ENCODE peak calls at places on chromosomes 6 and 20, in five cellular contexts. H is HCT116; K is ascending aorta; M is CD4-positive, alpha-beta T cell; O is heart right ventricle. S is an unnamed sample.

GRCh38 chr6:156182356-156182755 is 594.8 kb upstream of the ARID1B start:
- DNase-seq in O (no peak), H (no peak), K (no peak), M (no peak), S (no peak)

GRCh38 chr20:6877633-6878032 is 110.1 kb downstream of the BMP2 start:
- DNase-seq in M (no peak), K (no peak), O (no peak), H (no peak), S (no peak)

GRCh38 chr6:39806277-39806676 is 14.1 kb downstream of the DAAM2 start:
- DNase-seq in K (no peak), O (no peak), H (no peak), M (no peak), S (no peak)

GRCh38 chr20:14919473-14920157 is 582.2 kb upstream of the FLRT3 start:
- DNase-seq in K (no peak), M (no peak), H (peak), O (no peak), S (peak)

GRCh38 chr6:103456652-103457051 is 1403.1 kb downstream of the HACE1 start:
- DNase-seq in M (no peak), O (no peak), K (no peak), H (no peak), S (no peak)

GRCh38 chr6:1091905-1092304 is 220.0 kb upstream of the FOXQ1 start:
- DNase-seq in M (no peak), O (no peak), H (no peak), K (no peak), S (no peak)

GRCh38 chr6:150939399-150939798 is 73.9 kb downstream of the MTHFD1L start:
- DNase-seq in M (no peak), K (no peak), O (no peak), H (no peak), S (no peak)

GRCh38 chr20:4729265-4729664 is 7.6 kb downstream of the PRND start:
- DNase-seq in O (no peak), H (no peak), M (no peak), K (no peak), S (no peak)

GRCh38 chr6:106908386-106908840 is 66.1 kb downstream of the CD24 start:
- DNase-seq in K (no peak), O (no peak), H (no peak), M (no peak), S (peak)

GRCh38 chr6:15439410-15440022 is 193.6 kb downstream of the JARID2 start:
- DNase-seq in K (no peak), M (no peak), H (no peak), O (no peak), S (no peak)

GRCh38 chr6:157718788-157719187 is 104.3 kb upstream of the SNX9 start:
- DNase-seq in K (no peak), H (no peak), O (no peak), M (no peak), S (no peak)

GRCh38 chr6:31365864-31366263 is 8.9 kb upstream of the HLA-B start:
- DNase-seq in H (no peak), M (no peak), K (no peak), O (no peak), S (no peak)

GRCh38 chr6:25041676-25042598 is 106.2 kb upstream of the RIPOR2 start:
- DNase-seq in M (peak), K (no peak), H (no peak), O (no peak), S (no peak)

GRCh38 chr20:63658749-63659187 is 656 bp downstream of the RTEL1 start:
- DNase-seq in H (no peak), O (no peak), K (no peak), M (no peak), S (peak)

GRCh38 chr6:15435468-15435867 is 189.6 kb downstream of the JARID2 start:
- DNase-seq in H (no peak), M (no peak), O (no peak), K (no peak), S (no peak)

GRCh38 chr6:40192516-40192915 is 258.3 kb upstream of the MOCS1 start:
- DNase-seq in H (no peak), K (no peak), M (no peak), O (no peak), S (no peak)

GRCh38 chr20:60977896-60978295 is 274.2 kb upstream of the CDH4 start:
- DNase-seq in H (no peak), M (no peak), K (no peak), O (no peak), S (no peak)

GRCh38 chr6:45378324-45378926 is 691 bp upstream of the SUPT3H start:
- DNase-seq in K (peak), H (no peak), O (peak), M (no peak), S (peak)

GRCh38 chr20:32031007-32031958 is 20.8 kb upstream of the HCK start:
- DNase-seq in H (peak), M (peak), O (peak), K (peak), S (peak)

DNA sequence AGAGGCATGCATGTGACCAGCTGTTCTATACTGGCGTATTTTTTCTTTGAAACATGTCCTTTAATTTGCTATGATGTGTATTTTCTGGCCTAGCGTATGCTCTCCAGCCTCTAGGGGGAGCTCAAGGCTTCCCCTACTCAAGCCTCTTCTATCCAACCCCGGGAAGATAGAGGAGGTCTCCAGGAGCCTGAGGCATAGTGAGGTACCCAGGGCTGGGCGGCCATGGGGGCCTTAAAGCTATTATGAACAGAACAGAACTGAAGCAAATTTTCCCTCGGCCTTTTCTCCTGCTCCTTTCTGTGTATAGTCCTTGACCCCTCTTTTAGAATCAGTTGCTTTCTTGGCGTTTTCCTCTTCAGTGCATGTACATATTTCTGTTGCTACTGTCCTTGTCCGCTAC is 528.9 kb downstream of the MAFB start:
- DNase-seq in H (peak), M (no peak), O (peak), K (peak), S (peak)
- TF ChIP-seq CTCF in H (peak), M (no peak), O (peak), K (peak), S (peak)

DNA sequence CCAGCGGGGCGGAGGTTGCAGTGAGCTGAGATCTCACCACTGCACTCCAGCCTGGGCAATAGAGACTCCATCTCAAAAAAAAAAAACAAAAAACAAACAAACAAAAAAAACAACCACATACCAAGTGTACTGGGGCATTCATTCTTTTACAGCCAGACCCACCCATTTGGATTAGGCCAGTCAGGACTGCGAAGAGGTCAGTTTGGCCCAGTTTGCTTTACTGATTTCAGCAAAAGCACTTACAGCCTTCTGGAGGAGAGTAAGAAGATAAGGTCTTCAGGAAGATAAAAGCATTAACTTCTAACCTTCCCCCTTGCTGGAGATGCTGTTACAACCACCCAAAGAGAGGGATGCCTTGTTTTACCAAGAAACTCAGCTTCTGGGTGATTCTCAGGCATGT is 118.8 kb downstream of the RIN2 start:
- DNase-seq in H (no peak), K (no peak), O (no peak), M (no peak), S (no peak)
- H3K27ac ChIP-seq in H (no peak), K (peak), O (peak), M (no peak), S (no peak)

DNA sequence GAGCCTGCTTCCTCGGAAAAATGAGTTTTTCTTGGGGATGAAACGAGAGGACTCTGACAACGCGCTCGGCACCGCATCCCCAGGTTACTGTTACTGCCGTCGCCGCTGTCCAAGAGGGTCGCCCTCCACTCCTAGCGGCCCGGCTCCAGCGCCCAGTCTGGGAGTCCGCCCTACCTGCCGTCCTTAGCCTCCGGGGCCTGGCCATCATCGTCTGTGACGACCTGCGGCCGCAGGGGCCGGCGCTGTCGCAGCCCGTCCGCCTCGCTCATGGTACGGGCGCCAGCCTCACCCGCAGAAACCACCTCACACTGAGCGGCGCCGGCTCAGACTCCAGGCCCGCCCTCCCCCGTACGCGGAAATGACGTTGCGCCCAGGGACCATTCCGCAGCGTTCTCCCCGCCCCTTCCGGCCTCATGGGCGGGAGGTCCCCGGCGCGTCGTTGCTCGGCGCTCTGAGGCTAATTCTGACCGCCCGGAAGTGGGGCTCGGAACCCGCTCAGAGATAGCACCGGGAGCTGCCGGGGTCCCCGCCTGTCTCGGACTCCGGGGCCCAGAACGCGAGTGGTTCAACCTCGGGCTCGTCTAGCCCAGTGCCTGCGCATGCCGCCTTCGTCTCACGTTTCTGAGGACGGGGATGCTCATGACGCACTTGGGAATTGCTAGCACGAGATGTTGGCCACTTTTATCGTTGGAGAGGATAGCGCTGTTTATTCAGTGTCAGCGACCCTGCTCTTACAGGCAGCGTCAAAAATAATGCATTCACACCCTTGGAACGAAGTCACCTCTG is at the start of gene APMAP:
- DNase-seq in M (peak), K (peak), O (peak), H (peak), S (peak)
- TF ChIP-seq CTCF in M (no peak), K (no peak), O (no peak), H (no peak), S (no peak)

DNA sequence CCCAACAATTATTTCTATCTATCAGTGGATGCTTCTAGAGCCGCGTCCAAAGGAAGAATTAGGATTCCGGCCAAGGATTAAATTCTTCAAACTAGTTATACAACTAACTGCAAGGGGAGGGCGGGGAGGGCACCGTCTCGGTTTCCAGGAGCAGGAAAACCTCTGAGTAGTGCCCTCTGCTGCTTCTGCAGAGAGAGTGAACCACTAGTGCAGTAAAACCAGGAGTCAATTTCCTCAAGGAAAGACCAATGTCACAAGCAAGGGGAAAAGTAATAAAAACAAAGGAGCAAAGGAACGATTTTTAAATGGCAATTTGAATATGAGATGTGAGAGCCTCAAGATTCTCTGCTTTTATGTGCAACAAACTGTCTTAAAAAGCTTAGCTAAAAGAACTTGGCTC is 16.5 kb upstream of the UBE2J1 start:
- DNase-seq in H (no peak), O (peak), M (no peak), K (peak), S (peak)
- H3K27ac ChIP-seq in H (no peak), O (no peak), M (no peak), K (no peak), S (no peak)